ENCODE peak calls at places on chromosomes 4 and X, in ten cellular contexts. S is fibroblast of gingiva, I is MCF 10A, G is astrocyte, F is hypothalamus, O is GDM1, V is heart right ventricle, A is uterus, P is stomach, H is M059J. C is an unnamed sample.

GRCh38 chr4:104879367-104879766 is 267.3 kb upstream of the TET2 start:
- DNase-seq in A (no peak), G (peak), V (no peak), I (no peak), O (no peak), P (no peak), F (no peak), S (no peak), H (peak), C (no peak)

GRCh38 chr4:113972781-113973180 is 6.7 kb downstream of the ARSJ start:
- DNase-seq in P (no peak), H (no peak), F (no peak), O (no peak), A (no peak), V (no peak), S (no peak), G (no peak), I (no peak), C (no peak)

GRCh38 chr4:173538148-173538902 is 8.3 kb upstream of the HAND2 start:
- DNase-seq in A (no peak), O (no peak), G (no peak), S (no peak), F (no peak), I (no peak), H (peak), V (peak), P (no peak), C (no peak)

GRCh38 chr4:951186-951585 is 18.9 kb downstream of the TMEM175 start:
- DNase-seq in F (no peak), G (no peak), V (no peak), O (no peak), P (no peak), I (no peak), A (no peak), H (no peak), S (no peak), C (no peak)

GRCh38 chr4:110211007-110211769 is 12.8 kb upstream of the ELOVL6 start:
- DNase-seq in P (no peak), O (peak), G (peak), A (no peak), I (peak), V (no peak), H (peak), S (peak), F (no peak), C (no peak)

GRCh38 chrX:132875705-132876508 is 82.5 kb downstream of the HS6ST2 start:
- DNase-seq in P (no peak), S (no peak), A (no peak), I (no peak), G (no peak), H (no peak), O (no peak), V (no peak), F (no peak), C (no peak)

GRCh38 chr4:61427099-61427817 is 227.1 kb downstream of the ADGRL3 start:
- DNase-seq in A (no peak), O (no peak), S (no peak), G (no peak), P (no peak), I (peak), V (no peak), F (no peak), H (no peak), C (no peak)

GRCh38 chr4:158786155-158786581 is 17.3 kb downstream of the FNIP2 start:
- DNase-seq in I (no peak), O (no peak), H (peak), F (no peak), P (no peak), A (no peak), G (peak), V (no peak), S (no peak), C (no peak)

GRCh38 chr4:26701786-26702227 is 117.9 kb downstream of the TBC1D19 start:
- DNase-seq in S (no peak), I (no peak), A (no peak), H (peak), G (peak), F (no peak), V (no peak), P (no peak), O (no peak), C (no peak)

GRCh38 chr4:47122592-47123291 is 91.4 kb downstream of the GABRB1 start:
- DNase-seq in H (peak), P (peak), A (peak), V (no peak), F (peak), O (peak), S (peak), I (peak), G (peak), C (peak)

GRCh38 chrX:16903274-16904019 is 33.3 kb upstream of the RBBP7 start:
- DNase-seq in P (no peak), S (no peak), H (no peak), I (no peak), O (peak), A (no peak), V (no peak), G (no peak), F (no peak), C (no peak)

GRCh38 chrX:112874140-112874539 is 33.5 kb upstream of the AMOT start:
- DNase-seq in A (no peak), G (no peak), I (peak), S (peak), O (no peak), F (no peak), P (no peak), H (peak), V (no peak), C (no peak)

GRCh38 chrX:56789518-56790070 is 60.6 kb downstream of the NBDY start:
- DNase-seq in P (peak), O (no peak), F (no peak), H (no peak), S (no peak), G (no peak), V (no peak), A (no peak), I (no peak), C (no peak)

GRCh38 chrX:40420899-40421729 is 159.7 kb upstream of the ATP6AP2 start:
- DNase-seq in I (no peak), H (peak), P (no peak), V (peak), F (peak), S (no peak), O (no peak), A (no peak), G (peak), C (no peak)

GRCh38 chrX:139112432-139112831 is 400.9 kb upstream of the FGF13 start:
- DNase-seq in S (peak), F (no peak), V (no peak), H (peak), I (peak), A (no peak), O (no peak), G (peak), P (no peak), C (peak)

GRCh38 chrX:153708415-153708814 is 15.8 kb downstream of the BCAP31 start:
- DNase-seq in S (peak), F (peak), H (peak), V (peak), P (peak), G (peak), O (peak), I (peak), A (peak), C (peak)

GRCh38 chr4:123986268-123986798 is 589.7 kb downstream of the SPRY1 start:
- DNase-seq in O (no peak), G (peak), F (no peak), A (peak), I (peak), S (peak), H (peak), P (no peak), V (peak), C (no peak)

GRCh38 chr4:6032249-6033244 is 14.3 kb upstream of the C4orf50 start:
- DNase-seq in G (peak), A (no peak), V (no peak), P (peak), I (peak), F (no peak), S (no peak), H (peak), O (no peak), C (no peak)

C was measured in prostate gland.